ENCODE peak calls at places on chromosomes 13 and 19, in six cellular contexts. One of them, this sample, is unnamed.

GRCh38 chr19:29285878-29286277 is 72.9 kb upstream of the UQCRFS1 start:
- DNase-seq in endodermal cell: peak; percentile 85
- DNase-seq in neuronal stem cell: peak; percentile 51
- DNase-seq in RWPE1: no peak
- DNase-seq in aorta: no peak
- DNase-seq in fibroblast of lung: no peak
- DNase-seq in this sample: no peak

GRCh38 chr13:100069278-100069677 is 19.6 kb upstream of the PCCA start:
- DNase-seq in endodermal cell: no peak
- DNase-seq in neuronal stem cell: no peak
- DNase-seq in RWPE1: peak; percentile 12
- DNase-seq in aorta: no peak
- DNase-seq in fibroblast of lung: no peak
- DNase-seq in this sample: peak; percentile 14

GRCh38 chr13:111518161-111518791 is 197.8 kb downstream of the TEX29 start:
- DNase-seq in endodermal cell: peak; percentile 66
- DNase-seq in neuronal stem cell: no peak
- DNase-seq in RWPE1: no peak
- DNase-seq in aorta: no peak
- DNase-seq in fibroblast of lung: no peak
- DNase-seq in this sample: no peak

GRCh38 chr13:87677334-87678234 is 6.4 kb downstream of the SLITRK5 start:
- DNase-seq in endodermal cell: peak; percentile 85
- DNase-seq in neuronal stem cell: peak; percentile 53
- DNase-seq in RWPE1: no peak
- DNase-seq in aorta: peak; percentile 41
- DNase-seq in fibroblast of lung: no peak
- DNase-seq in this sample: no peak

GRCh38 chr19:53903055-53903680 is 5.9 kb upstream of the CACNG7 start:
- DNase-seq in endodermal cell: peak; percentile 90
- DNase-seq in neuronal stem cell: peak; percentile 84
- DNase-seq in RWPE1: peak; percentile 44
- DNase-seq in aorta: no peak
- DNase-seq in fibroblast of lung: peak; percentile 27
- DNase-seq in this sample: no peak

GRCh38 chr13:28805193-28805819 is 14.8 kb upstream of the MTUS2 start:
- DNase-seq in endodermal cell: peak; percentile 89
- DNase-seq in neuronal stem cell: no peak
- DNase-seq in RWPE1: no peak
- DNase-seq in aorta: peak; percentile 71
- DNase-seq in fibroblast of lung: no peak
- DNase-seq in this sample: no peak

GRCh38 chr13:105702441-105702840 is 833.0 kb downstream of the EFNB2 start:
- DNase-seq in endodermal cell: no peak
- DNase-seq in neuronal stem cell: no peak
- DNase-seq in RWPE1: no peak
- DNase-seq in aorta: no peak
- DNase-seq in fibroblast of lung: no peak
- DNase-seq in this sample: no peak

GRCh38 chr13:110593430-110594130 is 21.8 kb upstream of the NAXD start:
- DNase-seq in endodermal cell: peak; percentile 47
- DNase-seq in neuronal stem cell: no peak
- DNase-seq in RWPE1: peak; percentile 48
- DNase-seq in aorta: no peak
- DNase-seq in fibroblast of lung: peak; percentile 49
- DNase-seq in this sample: no peak

GRCh38 chr13:112684444-112684843 is 5.4 kb upstream of the ATP11A start:
- DNase-seq in endodermal cell: peak; percentile 33
- DNase-seq in neuronal stem cell: no peak
- DNase-seq in RWPE1: no peak
- DNase-seq in aorta: no peak
- DNase-seq in fibroblast of lung: no peak
- DNase-seq in this sample: no peak
- H3K27ac ChIP-seq in endodermal cell: no peak overlapping the region
- H3K27ac ChIP-seq in neuronal stem cell: no peak overlapping the region
- H3K27ac ChIP-seq in RWPE1: no peak overlapping the region
- H3K27ac ChIP-seq in aorta: no peak overlapping the region
- H3K27ac ChIP-seq in fibroblast of lung: no peak overlapping the region
- H3K27ac ChIP-seq in this sample: no peak overlapping the region

GRCh38 chr19:38317104-38317612 is 1.4 kb upstream of the YIF1B start:
- DNase-seq in endodermal cell: no peak
- DNase-seq in neuronal stem cell: no peak
- DNase-seq in RWPE1: no peak
- DNase-seq in aorta: no peak
- DNase-seq in fibroblast of lung: no peak
- DNase-seq in this sample: no peak
- H3K27ac ChIP-seq in endodermal cell: no peak overlapping the region
- H3K27ac ChIP-seq in neuronal stem cell: no peak overlapping the region
- H3K27ac ChIP-seq in RWPE1: peak overlapping the region; percentile 91
- H3K27ac ChIP-seq in aorta: no peak overlapping the region
- H3K27ac ChIP-seq in fibroblast of lung: no peak overlapping the region
- H3K27ac ChIP-seq in this sample: no peak overlapping the region

GRCh38 chr19:1261512-1261862 is 7.6 kb upstream of the CIRBP start:
- DNase-seq in endodermal cell: peak; percentile 82
- DNase-seq in neuronal stem cell: no peak
- DNase-seq in RWPE1: no peak
- DNase-seq in aorta: no peak
- DNase-seq in fibroblast of lung: no peak
- DNase-seq in this sample: no peak
- H3K27ac ChIP-seq in endodermal cell: peak overlapping the region; percentile 81
- H3K27ac ChIP-seq in neuronal stem cell: peak overlapping the region; percentile 76
- H3K27ac ChIP-seq in RWPE1: peak overlapping the region; percentile 100
- H3K27ac ChIP-seq in aorta: peak overlapping the region; percentile 89
- H3K27ac ChIP-seq in fibroblast of lung: peak overlapping the region; percentile 95
- H3K27ac ChIP-seq in this sample: peak overlapping the region; percentile 99

DNA sequence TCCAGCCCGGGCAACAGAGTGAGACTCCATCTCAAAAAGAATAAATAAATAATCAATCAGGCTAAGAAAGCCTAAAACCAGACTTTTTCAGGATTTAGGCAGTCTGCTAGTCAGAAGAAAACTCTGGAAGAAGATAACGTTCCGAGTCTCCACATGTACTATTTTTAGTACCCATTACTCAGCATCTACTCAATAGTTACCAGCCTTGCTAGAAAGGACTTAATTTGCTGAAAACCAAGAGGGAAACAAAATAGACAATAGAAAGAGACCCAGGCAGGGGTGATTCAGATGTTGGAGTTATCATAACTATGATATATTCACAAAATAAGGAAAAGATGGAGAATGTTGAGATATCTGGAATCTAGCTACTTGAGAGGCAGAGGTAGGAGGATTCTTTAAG is 3.6 kb upstream of the LIN7B start:
- DNase-seq in endodermal cell: no peak
- DNase-seq in neuronal stem cell: no peak
- DNase-seq in RWPE1: no peak
- DNase-seq in aorta: no peak
- DNase-seq in fibroblast of lung: peak; percentile 62
- DNase-seq in this sample: no peak
- H3K27ac ChIP-seq in endodermal cell: no peak overlapping the region
- H3K27ac ChIP-seq in neuronal stem cell: no peak overlapping the region
- H3K27ac ChIP-seq in RWPE1: peak overlapping the region; percentile 45
- H3K27ac ChIP-seq in aorta: no peak overlapping the region
- H3K27ac ChIP-seq in fibroblast of lung: no peak overlapping the region
- H3K27ac ChIP-seq in this sample: no peak overlapping the region

DNA sequence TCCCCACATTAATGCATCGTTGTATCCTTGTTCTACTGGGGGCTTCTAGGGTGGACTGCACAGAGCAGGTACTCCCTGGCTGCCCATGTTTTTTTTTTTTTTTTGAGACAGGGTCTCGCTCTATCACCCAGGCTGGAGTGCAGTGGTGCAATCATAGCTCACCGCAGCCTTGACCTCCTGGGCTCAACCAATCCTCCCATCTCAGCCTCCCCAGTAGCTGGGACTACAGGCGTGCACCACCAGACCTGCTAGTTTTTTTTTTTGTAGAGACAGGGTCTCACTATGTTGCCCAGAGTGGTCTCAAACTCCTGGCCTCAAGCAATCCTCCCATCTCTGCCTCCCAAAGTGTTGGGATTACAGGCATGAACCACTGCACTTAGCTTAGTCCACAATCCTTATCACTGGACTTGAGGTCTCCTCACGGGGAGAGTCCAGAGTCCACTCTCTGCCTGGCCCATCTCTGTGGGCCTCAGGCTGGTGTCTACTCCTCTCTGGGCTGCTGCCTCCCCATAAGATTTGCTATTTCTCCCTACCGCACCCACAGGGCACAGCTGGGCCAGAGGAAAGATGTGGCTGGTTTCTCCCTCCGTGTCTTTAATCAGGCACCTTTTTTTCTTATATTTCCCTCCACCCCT is 50.4 kb upstream of the CYP4F8 start:
- DNase-seq in endodermal cell: no peak
- DNase-seq in neuronal stem cell: no peak
- DNase-seq in RWPE1: no peak
- DNase-seq in aorta: no peak
- DNase-seq in fibroblast of lung: no peak
- DNase-seq in this sample: no peak
- H3K27ac ChIP-seq in endodermal cell: no peak overlapping the region
- H3K27ac ChIP-seq in neuronal stem cell: no peak overlapping the region
- H3K27ac ChIP-seq in RWPE1: no peak overlapping the region
- H3K27ac ChIP-seq in aorta: no peak overlapping the region
- H3K27ac ChIP-seq in fibroblast of lung: no peak overlapping the region
- H3K27ac ChIP-seq in this sample: no peak overlapping the region

GRCh38 chr19:4909897-4910593 is 744 bp downstream of the UHRF1 start:
- DNase-seq in endodermal cell: peak; percentile 96
- DNase-seq in neuronal stem cell: peak; percentile 93
- DNase-seq in RWPE1: peak; percentile 94
- DNase-seq in aorta: peak; percentile 95
- DNase-seq in fibroblast of lung: peak; percentile 88
- DNase-seq in this sample: peak; percentile 55

GRCh38 chr19:4910594-4911273 is 1.4 kb downstream of the UHRF1 start:
- DNase-seq in endodermal cell: no peak
- DNase-seq in neuronal stem cell: no peak
- DNase-seq in RWPE1: peak; percentile 47
- DNase-seq in aorta: no peak
- DNase-seq in fibroblast of lung: peak; percentile 87
- DNase-seq in this sample: no peak

GRCh38 chr19:4908311-4908710 is 990 bp upstream of the UHRF1 start:
- DNase-seq in endodermal cell: no peak
- DNase-seq in neuronal stem cell: no peak
- DNase-seq in RWPE1: no peak
- DNase-seq in aorta: no peak
- DNase-seq in fibroblast of lung: no peak
- DNase-seq in this sample: no peak

GRCh38 chr19:4908781-4909171 is 525 bp upstream of the UHRF1 start:
- DNase-seq in endodermal cell: peak; percentile 69
- DNase-seq in neuronal stem cell: no peak
- DNase-seq in RWPE1: no peak
- DNase-seq in aorta: no peak
- DNase-seq in fibroblast of lung: no peak
- DNase-seq in this sample: no peak

DNA sequence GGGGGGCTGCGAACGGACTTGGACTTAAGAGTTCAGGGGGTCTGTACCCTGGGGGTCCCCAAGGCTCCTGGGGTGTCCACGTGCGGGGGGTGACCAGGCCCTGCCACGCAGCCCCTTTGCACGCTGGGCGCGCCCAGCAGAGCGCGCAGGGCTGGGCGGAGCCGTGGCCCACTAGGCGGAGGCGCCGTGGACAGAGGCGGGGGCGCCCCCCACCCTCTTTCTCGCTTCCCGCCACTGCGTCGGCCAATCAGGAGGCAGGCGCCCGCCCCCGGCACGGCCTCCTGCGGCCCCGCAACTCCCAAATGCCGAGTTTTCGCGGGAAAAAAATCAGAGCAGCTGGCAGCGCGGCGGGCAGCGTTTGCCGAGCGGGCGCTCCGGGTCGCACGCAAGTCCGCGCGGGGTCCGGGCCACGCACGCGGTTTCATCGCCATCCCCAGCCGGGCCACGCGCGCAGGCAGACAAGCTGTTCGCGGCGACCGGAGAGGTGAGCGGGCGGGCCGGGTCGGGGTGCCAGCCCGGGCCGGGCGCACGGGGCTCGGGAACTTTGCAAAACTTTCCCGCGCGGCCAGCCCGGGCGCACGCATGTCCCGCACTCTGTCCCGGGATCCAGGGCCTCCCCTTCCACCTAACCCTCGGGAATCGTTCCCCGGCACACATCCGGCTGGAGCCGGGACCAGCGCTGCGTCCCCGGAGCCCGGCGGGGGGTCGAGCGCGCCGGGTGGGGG is at the start of gene UHRF1:
- DNase-seq in endodermal cell: peak; percentile 77
- DNase-seq in neuronal stem cell: no peak
- DNase-seq in RWPE1: peak; percentile 51
- DNase-seq in aorta: no peak
- DNase-seq in fibroblast of lung: peak; percentile 35
- DNase-seq in this sample: no peak
- H3K27ac ChIP-seq in endodermal cell: peak within 1 kb of the TSS; percentile 55
- H3K27ac ChIP-seq in neuronal stem cell: no peak within 1 kb of the TSS
- H3K27ac ChIP-seq in RWPE1: peak within 1 kb of the TSS; percentile 94
- H3K27ac ChIP-seq in aorta: no peak within 1 kb of the TSS
- H3K27ac ChIP-seq in fibroblast of lung: peak within 1 kb of the TSS; percentile 90
- H3K27ac ChIP-seq in this sample: peak within 1 kb of the TSS; percentile 80

GRCh38 chr13:34942732-34943674 is 933 bp downstream of the NBEA start:
- DNase-seq in endodermal cell: peak; percentile 87
- DNase-seq in neuronal stem cell: peak; percentile 52
- DNase-seq in RWPE1: no peak
- DNase-seq in aorta: peak; percentile 34
- DNase-seq in fibroblast of lung: no peak
- DNase-seq in this sample: no peak
- H3K27ac ChIP-seq in endodermal cell: peak overlapping the region; percentile 62
- H3K27ac ChIP-seq in neuronal stem cell: peak overlapping the region; percentile 98
- H3K27ac ChIP-seq in RWPE1: no peak overlapping the region
- H3K27ac ChIP-seq in aorta: no peak overlapping the region
- H3K27ac ChIP-seq in fibroblast of lung: no peak overlapping the region
- H3K27ac ChIP-seq in this sample: no peak overlapping the region

GRCh38 chr13:113864303-113864890 is 521 bp upstream of the GAS6 start:
- DNase-seq in endodermal cell: peak; percentile 40
- DNase-seq in neuronal stem cell: no peak
- DNase-seq in RWPE1: peak; percentile 41
- DNase-seq in aorta: no peak
- DNase-seq in fibroblast of lung: no peak
- DNase-seq in this sample: no peak
- H3K27ac ChIP-seq in endodermal cell: no peak overlapping the region
- H3K27ac ChIP-seq in neuronal stem cell: no peak overlapping the region
- H3K27ac ChIP-seq in RWPE1: peak overlapping the region; percentile 95
- H3K27ac ChIP-seq in aorta: peak overlapping the region; percentile 22
- H3K27ac ChIP-seq in fibroblast of lung: peak overlapping the region; percentile 64
- H3K27ac ChIP-seq in this sample: peak overlapping the region; percentile 84

DNA sequence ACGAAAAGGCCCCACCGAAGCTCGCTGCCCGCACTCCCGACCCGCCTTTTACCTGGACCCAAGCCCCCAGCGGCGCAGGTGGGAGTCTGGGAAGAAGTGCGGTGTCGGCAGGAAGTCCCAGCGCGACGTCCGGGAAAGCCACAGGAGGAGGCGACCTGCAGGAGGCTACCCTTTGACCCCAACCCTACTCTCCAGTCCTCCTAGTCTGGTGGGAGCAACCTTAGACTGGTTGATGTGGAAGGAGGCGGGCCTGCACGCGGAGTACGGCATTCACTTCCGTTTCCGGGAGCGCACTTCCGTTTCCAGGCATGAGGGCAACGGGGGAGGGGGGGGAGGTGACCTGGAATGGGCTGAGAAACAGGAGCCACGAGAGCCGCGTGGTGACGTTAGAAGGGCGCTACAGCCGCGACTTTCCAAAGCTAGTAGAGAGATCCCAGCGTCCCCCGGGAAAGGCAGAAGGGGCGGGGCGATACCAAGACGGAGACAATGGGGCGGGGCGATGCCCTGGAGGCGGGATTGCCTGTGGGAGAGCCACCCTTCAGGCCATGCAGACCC is 28.5 kb downstream of the ZNF266 start:
- DNase-seq in endodermal cell: no peak
- DNase-seq in neuronal stem cell: no peak
- DNase-seq in RWPE1: peak; percentile 78
- DNase-seq in aorta: peak; percentile 75
- DNase-seq in fibroblast of lung: peak; percentile 87
- DNase-seq in this sample: peak; percentile 56
- H3K27ac ChIP-seq in endodermal cell: no peak overlapping the region
- H3K27ac ChIP-seq in neuronal stem cell: no peak overlapping the region
- H3K27ac ChIP-seq in RWPE1: peak overlapping the region; percentile 67
- H3K27ac ChIP-seq in aorta: no peak overlapping the region
- H3K27ac ChIP-seq in fibroblast of lung: peak overlapping the region; percentile 68
- H3K27ac ChIP-seq in this sample: peak overlapping the region; percentile 58